ENCODE peak calls at places on chromosomes 7 and 10, in six cellular contexts. Y is kidney epithelial cell, W is neural progenitor cell, Q is A549, Z is AG09319, L is H9. G is an unnamed sample.

GRCh38 chr10:18690541-18690940 is 31.3 kb downstream of the ARL5B start:
- DNase-seq in L (no peak), Z (no peak), W (no peak), Y (no peak), Q (no peak), G (no peak)

GRCh38 chr7:36406156-36406555 is 16.5 kb downstream of the ANLN start:
- DNase-seq in L (peak), W (no peak), Q (no peak), Z (no peak), Y (no peak), G (no peak)

GRCh38 chr10:28200804-28201203 is 102.1 kb downstream of the MPP7 start:
- DNase-seq in L (no peak), Z (no peak), Y (no peak), W (no peak), Q (no peak), G (no peak)

GRCh38 chr7:55148571-55148970 is 129.8 kb downstream of the EGFR start:
- DNase-seq in L (no peak), Y (no peak), W (no peak), Q (no peak), Z (no peak), G (no peak)

GRCh38 chr10:62765726-62766125 is 38.8 kb upstream of the ADO start:
- DNase-seq in W (no peak), Q (no peak), Y (no peak), L (no peak), Z (no peak), G (no peak)

GRCh38 chr7:65800890-65801341 is 72.0 kb upstream of the VKORC1L1 start:
- DNase-seq in W (no peak), Q (no peak), Y (no peak), Z (no peak), L (no peak), G (no peak)

GRCh38 chr10:125057158-125058001 is 103.0 kb downstream of the CTBP2 start:
- DNase-seq in Y (peak), W (peak), Q (no peak), Z (peak), L (no peak), G (peak)

GRCh38 chr10:15719062-15719898 is 442 bp downstream of the ITGA8 start:
- DNase-seq in Q (no peak), Y (no peak), W (peak), L (peak), Z (no peak), G (peak)

GRCh38 chr10:52984169-52984568 is 211.6 kb upstream of the MBL2 start:
- DNase-seq in Z (no peak), Q (no peak), W (no peak), L (no peak), Y (no peak), G (no peak)

GRCh38 chr7:105614341-105614840 is 33.1 kb upstream of the EFCAB10 start:
- DNase-seq in Z (no peak), W (no peak), Q (no peak), L (no peak), Y (no peak), G (no peak)

GRCh38 chr7:84914598-84914997 is 272.3 kb downstream of the SEMA3D start:
- DNase-seq in L (no peak), Y (no peak), Z (no peak), W (peak), Q (no peak), G (no peak)

GRCh38 chr10:1724921-1725320 is 12.4 kb downstream of the ADARB2 start:
- DNase-seq in Q (no peak), W (no peak), L (no peak), Z (no peak), Y (no peak), G (no peak)

GRCh38 chr7:64183827-64184372 is 23.1 kb upstream of the ZNF735 start:
- DNase-seq in Z (no peak), Q (no peak), W (no peak), L (no peak), Y (no peak), G (no peak)

GRCh38 chr7:64181586-64181985 is 25.4 kb upstream of the ZNF735 start:
- DNase-seq in W (no peak), Y (no peak), Q (no peak), L (no peak), Z (no peak), G (no peak)

GRCh38 chr7:64182036-64182790 is 24.8 kb upstream of the ZNF735 start:
- DNase-seq in W (no peak), Y (no peak), Z (no peak), Q (no peak), L (no peak), G (no peak)

GRCh38 chr7:64183126-64183742 is 23.8 kb upstream of the ZNF735 start:
- DNase-seq in Z (no peak), Q (no peak), Y (no peak), L (no peak), W (no peak), G (no peak)

DNA sequence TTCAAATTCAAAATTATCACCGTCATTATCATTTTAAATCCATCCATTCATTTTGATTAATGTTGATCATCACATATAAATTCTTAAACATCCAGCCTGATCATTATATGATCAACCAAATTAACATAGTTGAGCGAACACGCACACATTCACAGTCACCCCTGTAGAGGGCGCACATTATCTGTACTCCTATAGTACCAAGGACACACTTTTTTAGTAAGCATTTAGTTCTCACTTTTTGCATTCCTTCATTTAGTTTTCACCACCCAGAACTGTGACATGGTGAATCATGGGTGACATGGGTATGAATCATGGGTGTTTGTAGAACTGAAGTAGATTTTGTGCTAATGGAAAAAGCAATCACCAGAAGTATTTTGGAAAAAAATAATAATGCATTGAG is 26.0 kb upstream of the ZNF735 start:
- DNase-seq in Q (no peak), Z (no peak), L (no peak), W (no peak), Y (no peak), G (no peak)
- TF ChIP-seq CTCF in Q (no peak), Z (no peak), L (peak), W (peak), Y (no peak), G (no peak)

DNA sequence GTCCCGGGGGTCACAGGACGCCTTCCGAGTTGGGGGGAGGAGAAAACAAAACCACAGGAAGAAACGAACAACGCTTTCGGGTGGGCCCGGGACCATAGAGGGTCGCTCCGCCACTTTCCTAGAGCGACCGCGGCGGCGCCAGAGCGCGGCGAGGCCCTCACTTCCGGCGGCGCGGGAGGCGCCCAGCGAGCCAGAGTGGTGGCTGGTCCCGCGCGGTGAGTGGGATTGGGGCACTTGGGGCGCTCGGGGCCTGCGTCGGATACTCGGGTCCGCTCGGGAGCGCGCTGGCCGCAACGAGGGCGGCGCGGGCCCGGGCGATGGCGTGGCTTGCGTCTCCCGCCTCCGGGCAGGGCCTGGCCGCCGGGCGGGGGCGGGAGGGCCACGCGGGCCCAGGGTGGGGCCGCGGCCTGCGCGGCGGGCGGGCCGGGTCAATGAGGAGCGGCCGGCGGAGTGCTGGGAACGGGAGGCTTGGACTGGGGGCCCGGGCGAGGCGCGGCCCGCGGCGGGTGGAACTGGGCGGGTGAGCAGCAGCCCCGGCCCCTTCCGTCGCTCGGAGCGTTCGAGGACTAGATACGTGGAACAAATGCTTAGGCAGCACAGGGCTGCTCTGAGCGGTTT is at the start of gene ZNF22:
- DNase-seq in Z (no peak), Y (no peak), L (peak), W (peak), Q (peak), G (peak)
- TF ChIP-seq CTCF in Z (no peak), Y (no peak), L (no peak), W (no peak), Q (no peak), G (no peak)

DNA sequence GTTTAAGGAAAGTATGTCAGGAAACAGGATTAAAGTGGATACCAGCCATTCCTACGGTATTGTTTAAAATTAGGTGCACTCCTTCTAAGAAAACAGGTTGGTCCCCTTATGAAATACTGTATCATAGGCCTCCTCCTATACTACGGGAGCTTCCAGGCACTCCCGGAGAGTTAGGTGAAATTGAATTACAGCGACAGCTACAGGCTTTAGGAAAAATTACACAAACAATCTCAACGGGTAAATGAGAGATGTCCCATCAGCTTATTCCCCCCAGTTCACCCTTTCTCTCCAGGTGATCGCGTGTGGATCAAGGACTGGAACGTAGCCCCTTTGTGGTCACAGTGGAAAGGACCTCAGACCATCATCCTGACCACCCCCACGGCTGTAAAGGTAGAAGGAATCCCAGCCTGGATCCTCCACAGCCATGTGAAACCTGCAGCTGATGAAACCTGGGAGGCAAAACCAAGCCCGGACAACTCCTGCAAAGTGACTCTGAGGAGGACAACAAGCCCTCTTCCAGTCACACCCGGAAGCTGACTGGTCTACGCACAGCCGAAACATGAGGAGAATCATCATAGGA is 25.1 kb upstream of the GHITM start:
- DNase-seq in L (no peak), Q (no peak), Y (no peak), Z (no peak), W (peak), G (no peak)
- TF ChIP-seq CTCF in L (peak), Q (peak), Y (peak), Z (no peak), W (peak), G (peak)

GRCh38 chr7:154744226-154744860 is 258.6 kb downstream of the PAXIP1 start:
- DNase-seq in Z (no peak), L (peak), W (peak), Y (no peak), Q (peak), G (peak)
- TF ChIP-seq CTCF in Z (no peak), L (peak), W (peak), Y (peak), Q (peak), G (peak)

DNA sequence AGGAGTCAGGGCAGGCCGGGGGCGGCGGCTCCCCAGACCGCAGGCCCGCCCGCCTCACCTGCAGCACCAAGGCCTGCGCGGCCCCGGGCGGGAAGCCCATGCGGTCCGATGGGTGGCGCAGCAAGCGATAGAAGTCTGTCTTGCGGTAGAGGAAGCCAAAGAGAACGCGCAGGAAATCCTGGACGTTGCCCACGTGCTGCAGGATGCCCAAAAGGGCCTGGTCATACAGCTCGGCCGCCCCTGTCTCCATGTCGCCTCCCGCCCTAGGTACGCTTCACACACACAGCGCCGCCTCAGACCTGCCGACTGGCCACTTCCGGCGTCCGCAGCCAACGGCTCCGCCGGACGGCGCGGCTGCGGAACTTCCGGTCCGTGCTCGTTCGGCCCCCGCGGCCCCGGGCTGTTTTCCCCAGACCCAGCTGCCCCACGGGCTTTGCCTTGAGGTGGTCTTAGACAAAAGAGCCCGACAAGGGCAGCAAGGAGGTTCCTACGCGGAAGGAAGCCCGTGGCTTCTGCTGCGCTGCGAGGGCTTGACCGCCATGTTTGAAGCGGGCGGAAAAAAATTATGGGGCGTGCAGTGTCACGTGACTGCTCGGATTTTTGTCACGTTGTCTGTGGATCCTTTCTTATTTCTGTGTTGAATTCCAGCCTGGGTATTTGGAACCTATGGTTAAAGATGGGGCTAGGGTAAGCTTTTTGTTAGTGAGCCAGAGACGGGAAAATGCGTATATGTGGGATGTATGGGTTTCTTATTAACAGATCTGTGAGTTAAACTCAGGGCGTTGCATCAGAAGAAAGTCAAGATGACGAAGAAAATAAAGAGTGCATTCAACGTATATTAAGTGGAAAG is at the start of gene NUDCD3:
- DNase-seq in L (peak), W (peak), Y (no peak), Q (peak), Z (peak), G (peak)
- TF ChIP-seq CTCF in L (peak), W (peak), Y (peak), Q (peak), Z (peak), G (no peak)

GRCh38 chr10:72260588-72261322 is 13.0 kb upstream of the DDIT4 start:
- DNase-seq in Y (no peak), W (peak), L (peak), Z (no peak), Q (peak), G (peak)
- TF ChIP-seq CTCF in Y (peak), W (peak), L (peak), Z (peak), Q (no peak), G (no peak)

DNA sequence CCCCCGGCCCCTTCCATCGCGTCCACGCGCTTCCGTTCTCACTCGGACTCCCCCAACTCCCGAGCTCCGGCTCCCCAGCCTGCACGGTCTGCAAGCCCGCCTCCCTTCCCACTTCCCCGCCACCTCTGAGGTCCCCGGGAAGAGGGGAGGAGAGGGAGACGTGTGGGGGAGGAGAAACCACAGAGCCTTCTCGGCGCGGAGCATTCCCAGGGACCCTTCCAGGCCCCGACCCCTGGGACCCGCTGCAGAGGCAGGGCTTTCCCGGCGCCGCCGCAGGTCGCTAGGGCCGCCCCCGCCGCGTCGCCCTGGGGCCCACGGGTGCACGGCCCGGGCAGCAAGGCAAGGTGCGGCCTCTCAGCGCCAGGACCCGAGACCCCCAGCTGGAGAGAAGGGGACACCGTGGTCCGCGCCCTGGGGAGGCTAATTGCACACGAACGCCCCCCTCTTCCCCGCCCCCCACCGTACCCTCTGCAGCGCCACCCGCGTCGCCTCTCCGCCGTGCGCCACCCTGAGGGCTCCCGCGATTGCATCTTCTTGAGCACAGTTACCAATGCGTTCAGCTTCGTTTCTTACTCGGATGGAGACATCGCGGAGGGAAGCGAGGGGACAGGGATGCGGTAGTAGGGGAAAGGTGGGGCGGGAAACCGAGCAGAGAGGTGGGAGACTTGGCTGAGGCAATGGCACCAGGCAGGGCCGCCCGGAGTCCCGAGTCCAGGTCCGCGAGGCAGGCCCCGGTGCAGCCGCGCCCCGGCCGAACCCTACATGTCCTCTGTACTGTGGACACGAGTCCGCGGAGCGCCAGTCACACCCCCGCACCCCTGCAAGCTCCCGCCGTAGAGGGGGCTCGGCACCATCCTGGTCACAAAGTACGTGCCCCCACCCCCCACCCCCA is 29.0 kb downstream of the SKIDA1 start:
- DNase-seq in Z (no peak), L (peak), Q (peak), W (peak), Y (no peak), G (peak)
- TF ChIP-seq CTCF in Z (peak), L (peak), Q (peak), W (peak), Y (peak), G (peak)

GRCh38 chr7:148611692-148612091 is 21.1 kb downstream of the C7orf33 start:
- DNase-seq in L (peak), W (no peak), Y (no peak), Q (no peak), Z (no peak), G (no peak)
- TF ChIP-seq CTCF in L (peak), W (peak), Y (no peak), Q (no peak), Z (no peak), G (no peak)

DNA sequence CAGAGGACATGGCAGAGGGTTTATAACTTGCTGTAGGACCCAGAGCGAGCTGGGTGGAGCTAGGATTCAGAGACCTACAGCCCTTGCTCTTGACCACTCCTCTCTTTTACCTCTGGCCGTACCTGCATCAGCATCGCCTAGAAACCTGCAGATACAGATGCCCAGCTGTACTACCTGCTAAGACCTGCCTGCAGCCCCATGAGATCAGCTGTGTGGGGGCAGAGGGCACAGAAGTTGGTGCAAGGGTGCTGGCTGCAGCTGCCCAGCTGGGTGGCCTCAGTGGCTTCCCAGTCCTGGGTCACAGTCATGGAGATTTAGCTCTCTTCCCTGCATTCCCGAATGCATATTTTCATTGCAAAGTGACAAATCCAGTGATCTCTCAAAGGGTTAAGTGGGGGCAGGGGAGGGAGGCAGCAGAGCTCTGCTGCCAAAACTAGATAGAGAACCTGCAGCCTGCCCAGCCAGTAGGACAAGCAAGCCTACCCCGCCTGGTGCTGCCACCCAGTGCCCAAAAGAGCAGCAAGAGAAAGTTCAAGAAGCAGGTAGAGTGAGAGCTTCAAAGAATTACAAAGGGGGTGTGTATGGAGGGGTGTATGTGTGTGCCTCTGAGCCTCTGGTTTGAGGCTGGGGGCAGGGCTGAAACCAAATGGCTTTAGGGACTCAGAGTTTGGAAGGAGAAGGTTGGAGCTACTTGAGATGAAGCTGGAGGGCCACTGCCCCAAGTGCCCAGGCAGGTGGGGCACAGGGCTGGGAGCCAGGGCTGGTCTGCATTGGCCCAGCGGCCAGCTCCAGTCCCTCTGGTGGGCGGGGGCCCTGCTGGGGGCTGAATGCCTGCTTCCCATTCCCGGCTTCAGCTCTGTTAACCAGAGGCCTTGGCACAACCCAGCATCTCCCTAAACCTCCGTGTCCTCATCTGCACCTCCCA is 6.8 kb downstream of the FAM241B start:
- DNase-seq in L (peak), W (peak), Y (no peak), Z (no peak), Q (peak), G (no peak)
- TF ChIP-seq CTCF in L (peak), W (peak), Y (peak), Z (no peak), Q (peak), G (peak)

DNA sequence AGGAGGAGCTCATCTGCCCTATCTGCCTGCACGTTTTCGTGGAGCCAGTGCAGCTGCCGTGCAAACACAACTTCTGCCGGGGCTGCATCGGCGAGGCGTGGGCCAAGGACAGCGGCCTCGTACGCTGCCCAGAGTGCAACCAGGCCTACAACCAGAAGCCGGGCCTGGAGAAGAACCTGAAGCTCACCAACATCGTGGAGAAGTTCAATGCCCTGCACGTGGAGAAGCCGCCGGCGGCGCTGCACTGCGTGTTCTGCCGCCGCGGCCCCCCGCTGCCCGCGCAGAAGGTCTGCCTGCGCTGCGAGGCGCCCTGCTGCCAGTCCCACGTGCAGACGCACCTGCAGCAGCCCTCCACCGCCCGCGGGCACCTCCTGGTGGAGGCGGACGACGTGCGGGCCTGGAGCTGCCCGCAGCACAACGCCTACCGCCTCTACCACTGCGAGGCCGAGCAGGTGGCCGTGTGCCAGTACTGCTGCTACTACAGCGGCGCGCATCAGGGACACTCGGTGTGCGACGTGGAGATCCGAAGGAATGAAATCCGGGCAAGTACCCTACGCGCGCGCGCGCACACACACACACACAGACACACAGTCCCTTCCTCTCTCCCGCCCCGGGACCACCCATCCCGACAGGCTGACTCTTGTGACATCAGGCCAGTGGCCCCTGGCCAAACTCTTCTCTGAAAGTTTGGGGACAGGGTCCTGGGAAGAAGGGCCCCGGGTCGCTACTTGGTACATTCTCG is 538 bp downstream of the TRIM8 start:
- DNase-seq in Q (peak), Z (peak), W (peak), Y (no peak), L (peak), G (peak)
- TF ChIP-seq CTCF in Q (peak), Z (peak), W (peak), Y (peak), L (peak), G (peak)